ENCODE peak calls at places on chromosome 2, in ten cellular contexts. R is foreskin fibroblast, J is heart left ventricle, X is fibroblast of pulmonary artery, S is fibroblast of the aortic adventitia, B is H9, N is right atrium auricular region, O is endothelial cell, Q is neural crest cell, I is BJ. W is an unnamed sample.
A peak's percentile ranks its signal among the peaks of the same experiment; 100 is the strongest.

GRCh38 chr2:184890311-184890710 is 292.0 kb downstream of the ZNF804A start:
- DNase-seq in B (no peak), J (no peak), I (no peak), Q (no peak), O (no peak), X (peak; percentile 1), R (no peak), S (no peak), N (no peak), W (no peak)

GRCh38 chr2:102258386-102259074 is 52.8 kb upstream of the IL1RL1 start:
- DNase-seq in S (peak; percentile 96), X (peak; percentile 94), I (peak; percentile 94), B (no peak), R (peak; percentile 95), N (no peak), Q (no peak), J (no peak), O (no peak), W (no peak)

GRCh38 chr2:230762317-230762896 is 49.8 kb downstream of the CAB39 start:
- DNase-seq in Q (peak; percentile 16), I (no peak), R (peak; percentile 42), J (no peak), B (peak; percentile 79), S (no peak), N (no peak), X (no peak), O (peak; percentile 45), W (no peak)

GRCh38 chr2:190948671-190949070 is 65.3 kb downstream of the STAT1 start:
- DNase-seq in X (peak; percentile 60), O (no peak), Q (no peak), N (no peak), J (no peak), S (peak; percentile 53), I (no peak), R (peak; percentile 36), B (no peak), W (no peak)

GRCh38 chr2:227724394-227725039 is at the start of gene SCYGR6:
- DNase-seq in Q (no peak), R (no peak), B (no peak), S (no peak), X (no peak), J (no peak), N (no peak), I (no peak), O (no peak), W (no peak)

GRCh38 chr2:884027-884748 is 66.5 kb upstream of the SNTG2 start:
- DNase-seq in J (no peak), N (peak; percentile 11), S (no peak), O (no peak), I (no peak), B (peak; percentile 10), R (no peak), X (no peak), Q (no peak), W (no peak)

GRCh38 chr2:8145385-8145784 is 536.5 kb upstream of the ID2 start:
- DNase-seq in B (no peak), N (no peak), S (no peak), X (no peak), R (no peak), J (no peak), I (no peak), Q (no peak), O (no peak), W (no peak)

GRCh38 chr2:105545731-105546622 is 147.1 kb upstream of the FHL2 start:
- DNase-seq in X (peak; percentile 73), R (peak; percentile 81), J (peak; percentile 60), N (peak; percentile 72), B (peak; percentile 66), I (no peak), Q (peak; percentile 72), O (peak; percentile 80), S (peak; percentile 74), W (peak; percentile 52)

GRCh38 chr2:232502901-232503791 is 15.5 kb upstream of the ECEL1 start:
- DNase-seq in R (peak; percentile 54), N (no peak), O (no peak), J (no peak), I (no peak), S (peak; percentile 24), B (peak; percentile 69), Q (peak; percentile 55), X (peak; percentile 38), W (no peak)

GRCh38 chr2:120672526-120673204 is 63.0 kb upstream of the GLI2 start:
- DNase-seq in B (no peak), Q (no peak), O (no peak), R (no peak), N (no peak), I (no peak), X (no peak), S (no peak), J (no peak), W (no peak)

GRCh38 chr2:70403267-70404053 is 101.6 kb upstream of the FAM136A start:
- DNase-seq in X (no peak), B (no peak), O (no peak), I (no peak), Q (no peak), J (no peak), S (no peak), N (no peak), R (no peak), W (no peak)

GRCh38 chr2:179340678-179341077 is 76.0 kb upstream of the SESTD1 start:
- DNase-seq in B (no peak), Q (no peak), N (no peak), I (no peak), J (no peak), R (peak; percentile 63), X (peak; percentile 76), O (no peak), S (peak; percentile 86), W (no peak)

GRCh38 chr2:39232141-39232540 is 11.6 kb downstream of the CDKL4 start:
- DNase-seq in S (no peak), R (no peak), O (no peak), N (no peak), X (no peak), B (no peak), J (no peak), I (peak; percentile 60), Q (no peak), W (no peak)

GRCh38 chr2:39227628-39228412 is 15.9 kb downstream of the CDKL4 start:
- DNase-seq in B (peak; percentile 82), R (peak; percentile 91), I (no peak), X (peak; percentile 80), Q (peak; percentile 74), J (peak; percentile 71), N (no peak), O (peak; percentile 83), S (peak; percentile 77), W (peak; percentile 59)

GRCh38 chr2:39223909-39224308 is 19.9 kb downstream of the CDKL4 start:
- DNase-seq in B (no peak), I (no peak), J (no peak), X (no peak), Q (no peak), O (no peak), N (no peak), S (no peak), R (no peak), W (no peak)

GRCh38 chr2:39225564-39225963 is 18.2 kb downstream of the CDKL4 start:
- DNase-seq in B (no peak), I (no peak), X (no peak), Q (no peak), S (no peak), R (no peak), J (no peak), N (no peak), O (no peak), W (no peak)

GRCh38 chr2:39228413-39229209 is 15.2 kb downstream of the CDKL4 start:
- DNase-seq in R (no peak), N (no peak), Q (no peak), X (peak; percentile 13), O (no peak), S (no peak), J (no peak), I (no peak), B (peak; percentile 66), W (no peak)
- TF ChIP-seq CTCF in R (no peak), N (no peak), Q (no peak), X (no peak), O (no peak), S (no peak), J (no peak), I (no peak), B (peak; percentile 35), W (no peak)

DNA sequence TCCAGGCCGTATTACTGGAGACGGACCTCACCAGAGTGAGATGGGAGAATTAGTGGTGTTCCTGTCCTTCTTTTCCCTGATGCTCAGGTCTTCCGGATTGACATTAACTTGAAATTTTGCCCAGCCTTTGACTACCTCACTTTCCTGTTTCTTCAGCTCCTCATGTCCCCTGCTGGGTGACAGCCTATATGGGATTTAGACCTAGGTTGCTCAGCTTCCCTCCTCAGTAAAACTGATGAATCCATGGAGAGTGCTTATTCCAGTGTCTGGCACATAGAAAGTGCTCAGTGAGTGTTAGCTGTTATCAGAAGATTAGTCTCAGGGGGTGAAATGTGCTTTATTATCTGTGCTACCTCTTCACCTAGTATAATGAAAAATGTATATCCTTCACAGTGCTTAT is 30.0 kb downstream of the CRIM1 start:
- DNase-seq in S (no peak), Q (no peak), O (no peak), B (no peak), N (no peak), X (no peak), R (no peak), J (no peak), I (no peak), W (no peak)
- TF ChIP-seq CTCF in S (no peak), Q (no peak), O (no peak), B (no peak), N (no peak), X (no peak), R (no peak), J (no peak), I (no peak), W (no peak)

DNA sequence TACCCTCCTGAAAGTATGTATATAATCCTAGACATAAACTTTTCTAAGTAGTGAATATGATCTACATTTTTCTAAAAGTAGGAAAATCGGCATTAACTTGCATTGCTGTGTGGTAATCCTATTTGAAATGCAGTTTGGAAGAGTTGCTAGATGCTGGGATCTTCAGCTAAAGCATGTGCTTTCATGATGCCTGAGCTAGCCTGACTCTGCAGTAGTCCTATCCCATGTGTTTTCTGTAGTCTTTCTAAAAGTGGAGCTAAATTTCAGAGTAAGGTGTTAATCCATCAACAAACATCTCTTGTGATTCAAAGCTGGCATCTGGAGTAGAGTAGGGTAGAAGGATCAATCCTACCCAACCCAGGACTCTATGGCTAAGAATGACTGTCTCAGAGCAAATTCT is 229.4 kb downstream of the THSD7B start:
- DNase-seq in N (no peak), S (no peak), O (no peak), X (no peak), I (no peak), B (no peak), Q (no peak), R (no peak), J (no peak), W (no peak)
- TF ChIP-seq CTCF in N (no peak), S (no peak), O (no peak), X (no peak), I (no peak), B (no peak), Q (no peak), R (no peak), J (no peak), W (no peak)

DNA sequence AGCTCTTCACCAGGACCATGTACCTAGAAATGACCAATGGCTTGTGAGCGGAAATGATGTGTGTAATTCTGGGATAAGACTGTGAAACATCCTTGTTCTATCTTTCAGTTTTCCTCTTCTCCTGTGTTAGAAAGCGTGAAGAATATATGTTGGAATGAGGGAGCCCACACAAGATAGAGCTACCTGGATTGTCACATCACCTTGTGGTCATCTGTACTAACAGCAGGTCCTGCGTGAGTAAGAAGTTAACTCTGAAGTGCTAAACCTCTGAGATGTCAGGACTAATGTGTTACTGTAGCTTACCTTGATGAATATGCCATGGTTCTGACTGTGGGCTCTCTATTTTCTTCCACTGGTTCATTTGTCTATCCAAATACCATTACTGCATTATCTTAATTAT is 75.6 kb downstream of the FASTKD2 start:
- DNase-seq in R (no peak), O (no peak), I (no peak), X (no peak), S (no peak), N (no peak), Q (no peak), B (no peak), J (no peak), W (no peak)
- TF ChIP-seq CTCF in R (no peak), O (no peak), I (no peak), X (no peak), S (no peak), N (no peak), Q (peak; percentile 18), B (peak; percentile 68), J (no peak), W (peak; percentile 17)